ENCODE peak calls at places on chromosomes 7 and 10, in nine cellular contexts. P, U, R, N, E, S, A, M and I are unnamed samples. For H3K36me3, the result is how much of the 10 kb centered on the place peaks cover.

GRCh38 chr7:4882742-4883351 is 669 bp downstream of the RADIL start:
- DNase-seq in M (no peak), S (no peak), U (no peak), E (no peak), P (no peak), N (peak), A (no peak), R (peak), I (no peak)

GRCh38 chr7:7706556-7706955 is 11.9 kb downstream of the RPA3 start:
- DNase-seq in E (no peak), M (no peak), U (no peak), S (no peak), R (no peak), N (no peak), A (no peak), P (no peak), I (no peak)

GRCh38 chr10:36469585-36469984 is 655.8 kb upstream of the ANKRD30A start:
- DNase-seq in S (no peak), P (no peak), E (no peak), R (no peak), N (no peak), A (no peak), U (no peak), M (no peak), I (no peak)

GRCh38 chr7:92647652-92648051 is 57.5 kb upstream of the FAM133B start:
- DNase-seq in P (no peak), R (no peak), E (no peak), U (no peak), S (no peak), A (no peak), M (no peak), N (no peak), I (no peak)

GRCh38 chr10:75658036-75658435 is 226.6 kb downstream of the LRMDA start:
- DNase-seq in R (no peak), U (no peak), E (no peak), M (no peak), N (no peak), S (no peak), P (no peak), A (no peak), I (no peak)

GRCh38 chr10:99966306-99966705 is 43.4 kb downstream of the DNMBP start:
- DNase-seq in U (no peak), P (peak), E (no peak), S (no peak), N (no peak), A (no peak), R (no peak), M (no peak), I (peak)

GRCh38 chr7:141679014-141679413 is 23.0 kb downstream of the DENND11 start:
- DNase-seq in A (no peak), M (no peak), N (no peak), R (no peak), S (no peak), E (no peak), P (no peak), U (no peak), I (no peak)

GRCh38 chr10:78844956-78845355 is 223.8 kb upstream of the ZMIZ1 start:
- DNase-seq in P (no peak), S (no peak), N (no peak), E (no peak), A (no peak), M (no peak), R (no peak), U (no peak), I (no peak)

GRCh38 chr10:122141821-122142651 is 129.1 kb upstream of the BTBD16 start:
- DNase-seq in N (peak), A (no peak), U (no peak), E (no peak), S (peak), P (no peak), M (no peak), R (no peak), I (no peak)

GRCh38 chr10:24642921-24643678 is 80.6 kb downstream of the ARHGAP21 start:
- DNase-seq in M (peak), E (peak), N (no peak), P (peak), A (no peak), R (peak), S (no peak), U (peak), I (no peak)

GRCh38 chr7:71636329-71636728 is 504.4 kb downstream of the GALNT17 start:
- DNase-seq in A (no peak), E (no peak), M (no peak), P (no peak), U (no peak), R (no peak), N (no peak), S (peak), I (no peak)

GRCh38 chr10:24446739-24447138 is 237.8 kb downstream of the KIAA1217 start:
- DNase-seq in S (no peak), U (no peak), N (no peak), R (no peak), P (no peak), A (no peak), E (no peak), M (no peak), I (no peak)

GRCh38 chr10:123512881-123513822 is 153.0 kb upstream of the GPR26 start:
- DNase-seq in M (no peak), U (no peak), P (no peak), R (peak), E (no peak), S (no peak), A (no peak), N (no peak), I (no peak)

GRCh38 chr10:60298408-60299389 is 91.0 kb downstream of the ANK3 start:
- DNase-seq in S (no peak), N (no peak), R (no peak), U (no peak), E (no peak), P (no peak), M (no peak), A (no peak), I (no peak)

GRCh38 chr10:246431-246830 is 111.2 kb downstream of the ZMYND11 start:
- DNase-seq in M (no peak), R (no peak), E (no peak), N (no peak), P (no peak), U (no peak), S (no peak), A (no peak), I (no peak)

GRCh38 chr10:244227-244626 is 109.0 kb downstream of the ZMYND11 start:
- DNase-seq in A (no peak), R (no peak), N (no peak), U (no peak), P (no peak), E (no peak), S (no peak), M (no peak), I (no peak)

GRCh38 chr10:251982-252582 is 116.8 kb downstream of the ZMYND11 start:
- DNase-seq in E (no peak), N (no peak), S (no peak), A (no peak), R (no peak), U (no peak), M (no peak), P (no peak), I (no peak)

GRCh38 chr10:248307-248706 is 113.1 kb downstream of the ZMYND11 start:
- DNase-seq in E (no peak), U (no peak), M (no peak), A (no peak), S (no peak), N (no peak), R (no peak), P (no peak), I (no peak)

GRCh38 chr10:247480-247879 is 112.2 kb downstream of the ZMYND11 start:
- DNase-seq in E (no peak), N (no peak), M (no peak), P (no peak), U (no peak), S (no peak), A (no peak), R (no peak), I (no peak)
- H3K36me3 ChIP-seq in E (under half), N (half or more), M (under half), P (under half), U (under half), S (under half), A (under half), R (under half), I (under half)

GRCh38 chr10:74150151-74151056 is at the start of gene AP3M1:
- DNase-seq in U (peak), M (no peak), S (peak), E (peak), P (peak), N (peak), A (no peak), R (peak), I (peak)

GRCh38 chr10:74151879-74152722 is 1.1 kb downstream of the ADK start:
- DNase-seq in S (no peak), E (peak), P (no peak), M (no peak), A (no peak), R (peak), U (no peak), N (no peak), I (no peak)

GRCh38 chr10:74153123-74153522 is 2.1 kb downstream of the ADK start:
- DNase-seq in R (peak), A (no peak), P (no peak), U (no peak), M (peak), S (no peak), E (peak), N (no peak), I (no peak)

GRCh38 chr10:74153676-74154075 is 2.7 kb downstream of the ADK start:
- DNase-seq in S (no peak), U (no peak), A (no peak), P (no peak), N (no peak), R (no peak), M (no peak), E (no peak), I (no peak)

DNA sequence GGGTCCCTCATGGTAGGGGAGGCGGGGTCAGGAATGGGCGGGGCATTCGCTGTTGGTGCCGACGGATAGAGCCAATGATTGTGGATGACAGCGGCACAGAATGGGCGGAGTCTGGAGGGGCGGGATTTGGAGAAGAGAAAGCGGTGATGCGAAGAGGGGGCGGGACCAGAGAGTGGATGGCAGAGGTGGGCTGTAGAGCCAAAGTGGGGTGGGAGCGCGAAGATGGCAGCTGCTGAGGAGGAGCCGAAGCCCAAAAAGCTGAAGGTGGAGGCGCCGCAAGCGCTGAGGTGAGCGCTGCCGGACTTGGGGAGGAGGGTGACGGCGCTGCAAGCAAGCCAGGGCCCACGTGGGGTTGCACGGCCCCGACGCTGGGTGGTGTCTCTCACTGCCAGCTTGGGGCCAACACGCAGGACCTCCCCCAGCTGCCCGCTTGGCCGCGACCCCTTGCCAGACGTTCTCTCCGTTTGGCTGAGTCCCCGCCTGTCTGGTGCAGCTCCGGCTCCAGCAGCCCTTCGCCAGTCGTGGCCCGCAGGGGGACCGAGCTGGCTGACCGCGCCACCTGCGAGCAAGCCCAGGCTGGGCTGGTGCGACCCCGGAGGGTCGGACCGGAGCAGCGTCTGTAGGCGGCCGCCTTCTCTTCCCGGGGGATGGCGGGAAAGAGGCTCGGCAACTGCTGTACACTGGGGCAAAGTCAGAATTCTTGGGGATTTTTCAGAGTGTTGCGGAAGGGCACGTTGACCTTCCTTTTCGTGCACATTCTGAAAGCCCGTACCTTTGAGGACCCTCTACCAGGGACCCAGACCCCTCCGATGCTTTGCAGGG is at the start of gene ADK:
- DNase-seq in R (peak), N (peak), E (peak), U (peak), M (peak), A (peak), P (no peak), S (peak), I (peak)
- TF ChIP-seq CTCF in R (peak), N (peak), E (no peak), U (no peak), M (peak), A (peak), P (no peak), S (no peak), I (peak)

GRCh38 chr10:49527850-49528249 is 11.1 kb downstream of the ERCC6 start:
- DNase-seq in S (no peak), M (no peak), E (no peak), A (no peak), R (no peak), U (no peak), P (no peak), N (no peak), I (no peak)

GRCh38 chr10:49528977-49529506 is 9.9 kb downstream of the ERCC6 start:
- DNase-seq in A (no peak), S (no peak), E (no peak), P (no peak), R (no peak), N (no peak), M (no peak), U (no peak), I (no peak)

GRCh38 chr10:49524496-49524895 is 14.4 kb downstream of the ERCC6 start:
- DNase-seq in S (no peak), P (no peak), U (no peak), A (no peak), M (no peak), N (no peak), E (no peak), R (no peak), I (no peak)

GRCh38 chr10:49527061-49527460 is 11.9 kb downstream of the ERCC6 start:
- DNase-seq in S (no peak), N (no peak), U (no peak), M (no peak), A (no peak), E (no peak), P (no peak), R (no peak), I (no peak)

GRCh38 chr10:49526624-49527023 is 12.3 kb downstream of the ERCC6 start:
- DNase-seq in R (no peak), S (no peak), A (no peak), M (no peak), U (no peak), N (no peak), E (peak), P (no peak), I (no peak)
- H3K36me3 ChIP-seq in R (under half), S (under half), A (under half), M (under half), U (under half), N (half or more), E (under half), P (under half), I (under half)

GRCh38 chr7:35593896-35594295 is 101.0 kb downstream of the HERPUD2 start:
- DNase-seq in R (no peak), A (no peak), M (peak), U (peak), P (no peak), S (no peak), N (no peak), E (no peak), I (no peak)
- TF ChIP-seq CTCF in R (peak), A (peak), M (peak), U (no peak), P (peak), S (no peak), N (no peak), E (no peak), I (peak)

DNA sequence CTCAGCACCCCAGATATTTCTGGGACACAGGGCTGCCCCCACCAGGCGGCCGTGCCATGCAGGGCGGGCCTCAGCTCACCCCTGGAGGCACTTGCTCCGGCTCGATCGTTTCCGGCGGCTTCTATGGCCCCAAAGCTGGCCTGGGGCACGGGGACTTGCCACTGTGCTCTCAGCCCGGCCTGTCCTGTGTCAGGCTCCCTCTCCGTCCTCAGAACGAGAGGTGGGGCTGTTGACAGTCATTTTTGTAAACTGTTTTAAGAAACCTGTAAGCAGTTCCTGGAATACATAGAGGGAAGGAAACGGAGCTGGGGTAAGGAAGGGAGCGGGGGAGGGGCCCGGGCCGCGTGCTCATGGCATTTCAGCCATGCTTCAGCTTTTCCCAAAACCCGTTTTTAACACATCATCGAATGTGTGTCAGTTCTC is 30.7 kb upstream of the PRKAR1B start:
- DNase-seq in P (no peak), E (no peak), M (no peak), S (no peak), N (peak), A (no peak), U (no peak), R (no peak), I (no peak)
- H3K36me3 ChIP-seq in P (under half), E (under half), M (under half), S (under half), N (half or more), A (under half), U (under half), R (under half), I (under half)

GRCh38 chr10:73771722-73772279 is 10.0 kb upstream of the CHCHD1 start:
- DNase-seq in A (no peak), S (peak), N (peak), U (peak), E (peak), M (peak), P (no peak), R (peak), I (no peak)

GRCh38 chr10:73772280-73773151 is 9.3 kb upstream of the CHCHD1 start:
- DNase-seq in R (peak), P (no peak), S (peak), M (peak), A (peak), N (peak), E (peak), U (peak), I (peak)

GRCh38 chr10:73773152-73773879 is 8.5 kb upstream of the CHCHD1 start:
- DNase-seq in N (no peak), R (peak), U (no peak), M (no peak), P (no peak), A (no peak), S (peak), E (no peak), I (no peak)

GRCh38 chr10:73769396-73769795 is 12.5 kb upstream of the CHCHD1 start:
- DNase-seq in S (no peak), A (no peak), E (no peak), U (no peak), M (no peak), P (no peak), N (no peak), R (no peak), I (no peak)

GRCh38 chr10:73768881-73769280 is 13.0 kb upstream of the CHCHD1 start:
- DNase-seq in P (no peak), S (no peak), E (no peak), R (no peak), U (no peak), M (no peak), N (no peak), A (no peak), I (no peak)
- TF ChIP-seq CTCF in P (no peak), S (no peak), E (no peak), R (no peak), U (no peak), M (no peak), N (no peak), A (peak), I (no peak)

GRCh38 chr7:156950381-156950858 is 908 bp downstream of the NOM1 start:
- DNase-seq in M (no peak), R (no peak), E (no peak), P (no peak), A (no peak), U (no peak), N (no peak), S (no peak), I (no peak)

GRCh38 chr7:156949541-156950380 is at the start of gene NOM1:
- DNase-seq in N (peak), S (peak), M (peak), E (peak), R (peak), P (peak), U (peak), A (peak), I (peak)

GRCh38 chr7:156956733-156957132 is 7.2 kb downstream of the NOM1 start:
- DNase-seq in S (no peak), U (no peak), A (no peak), R (no peak), P (no peak), E (no peak), M (no peak), N (no peak), I (no peak)

DNA sequence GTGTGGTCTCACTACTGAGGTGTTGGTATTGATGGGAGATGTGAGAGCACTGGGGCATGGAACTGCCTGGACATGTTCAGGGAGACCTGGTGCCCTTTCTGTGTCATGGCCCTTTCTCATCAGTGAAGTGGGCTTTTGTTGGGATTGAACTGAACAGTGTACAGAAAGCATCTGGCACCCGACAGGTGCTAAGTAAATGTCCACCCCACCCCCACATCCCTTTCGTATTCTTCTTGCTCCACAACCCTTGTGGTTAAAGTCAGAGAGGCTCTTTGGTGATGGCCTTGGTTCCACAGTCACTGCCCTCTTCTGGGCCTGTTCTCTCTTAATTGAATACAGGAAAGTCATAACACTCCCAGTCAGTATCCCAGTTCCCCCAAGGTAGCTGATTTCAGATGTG is 5.4 kb downstream of the NOM1 start:
- DNase-seq in U (no peak), R (no peak), M (no peak), P (no peak), A (no peak), S (no peak), N (no peak), E (no peak), I (no peak)
- H3K36me3 ChIP-seq in U (under half), R (under half), M (under half), P (under half), A (under half), S (under half), N (half or more), E (under half), I (under half)

GRCh38 chr10:104559935-104560334 is 81.2 kb upstream of the SORCS3 start:
- DNase-seq in P (no peak), M (no peak), N (no peak), U (no peak), A (no peak), R (no peak), S (no peak), E (no peak), I (no peak)
- TF ChIP-seq CTCF in P (no peak), M (no peak), N (no peak), U (no peak), A (no peak), R (no peak), S (no peak), E (no peak), I (no peak)